ENCODE peak calls at places on chromosomes 13 and 19, in four cellular contexts. One of them, this sample, is unnamed.

GRCh38 chr13:102680842-102681725 is 13.8 kb downstream of the METTL21C start:
- DNase-seq in HepG2: no peak
- DNase-seq in K562: no peak
- DNase-seq in GM12878: no peak
- DNase-seq in this sample: no peak

GRCh38 chr19:41263042-41263849 is 926 bp upstream of the HNRNPUL1 start:
- DNase-seq in HepG2: peak; percentile 35
- DNase-seq in K562: peak; percentile 58
- DNase-seq in GM12878: peak; percentile 42
- DNase-seq in this sample: peak; percentile 42

GRCh38 chr19:55228015-55228391 is 560 bp downstream of the TMEM86B start:
- DNase-seq in HepG2: no peak
- DNase-seq in GM12878: no peak
- DNase-seq in K562: no peak
- DNase-seq in this sample: no peak

GRCh38 chr13:25192052-25192451 is 20.0 kb upstream of the AMER2 start:
- DNase-seq in HepG2: no peak
- DNase-seq in GM12878: no peak
- DNase-seq in K562: no peak
- DNase-seq in this sample: no peak

GRCh38 chr13:79806821-79807220 is 325.9 kb downstream of the NDFIP2 start:
- DNase-seq in HepG2: no peak
- DNase-seq in K562: no peak
- DNase-seq in GM12878: no peak
- DNase-seq in this sample: no peak

GRCh38 chr19:292281-292884 is 1.2 kb upstream of the PLPP2 start:
- DNase-seq in HepG2: no peak
- DNase-seq in K562: no peak
- DNase-seq in GM12878: no peak
- DNase-seq in this sample: no peak

GRCh38 chr19:38850976-38851621 is 1.3 kb upstream of the HNRNPL start:
- DNase-seq in GM12878: no peak
- DNase-seq in HepG2: no peak
- DNase-seq in K562: peak; percentile 60
- DNase-seq in this sample: no peak

GRCh38 chr13:51760592-51760991 is 43.4 kb downstream of the DHRS12 start:
- DNase-seq in HepG2: no peak
- DNase-seq in GM12878: no peak
- DNase-seq in K562: no peak
- DNase-seq in this sample: no peak

GRCh38 chr19:30444253-30444671 is 72.1 kb downstream of the ZNF536 start:
- DNase-seq in GM12878: no peak
- DNase-seq in K562: no peak
- DNase-seq in HepG2: no peak
- DNase-seq in this sample: no peak

GRCh38 chr19:39424934-39425333 is 10.8 kb downstream of the RPS16 start:
- DNase-seq in GM12878: no peak
- DNase-seq in K562: no peak
- DNase-seq in HepG2: no peak
- DNase-seq in this sample: no peak

GRCh38 chr19:41325947-41326706 is 16.2 kb downstream of the CCDC97 start:
- DNase-seq in GM12878: no peak
- DNase-seq in K562: no peak
- DNase-seq in HepG2: peak; percentile 56
- DNase-seq in this sample: no peak

GRCh38 chr19:29514525-29515232 is 11.1 kb upstream of the VSTM2B start:
- DNase-seq in K562: no peak
- DNase-seq in HepG2: no peak
- DNase-seq in GM12878: no peak
- DNase-seq in this sample: no peak

GRCh38 chr13:113976711-113977684 is 3.1 kb upstream of the C13orf46 start:
- DNase-seq in K562: no peak
- DNase-seq in GM12878: no peak
- DNase-seq in HepG2: no peak
- DNase-seq in this sample: no peak

GRCh38 chr13:71977028-71977427 is 110.0 kb upstream of the DACH1 start:
- DNase-seq in HepG2: no peak
- DNase-seq in K562: no peak
- DNase-seq in GM12878: no peak
- DNase-seq in this sample: no peak

DNA sequence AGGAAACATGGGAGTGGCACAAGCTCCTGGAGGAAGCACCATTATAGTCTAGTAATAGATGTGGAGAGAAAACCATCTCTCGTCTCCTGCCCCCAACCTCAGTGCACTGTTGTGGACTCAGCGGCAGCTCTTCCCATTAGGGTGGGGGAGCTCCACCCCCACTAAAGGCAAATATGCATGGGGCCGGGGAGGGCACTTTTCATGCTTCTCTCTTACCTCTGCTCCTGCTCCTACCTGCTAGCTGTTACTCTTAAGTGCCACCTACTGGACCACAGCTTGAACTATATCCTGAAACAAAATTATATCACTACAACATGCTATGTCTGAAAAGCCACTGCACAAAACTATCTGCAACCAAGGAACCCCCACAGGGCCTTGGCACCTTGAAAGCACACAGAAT is 112.6 kb upstream of the DACH1 start:
- DNase-seq in K562: no peak
- DNase-seq in GM12878: no peak
- DNase-seq in HepG2: peak; percentile 4
- DNase-seq in this sample: peak; percentile 55
- TF ChIP-seq SP1 in K562: no peak
- TF ChIP-seq SP1 in GM12878: no peak
- TF ChIP-seq SP1 in HepG2: no peak
- TF ChIP-seq SP1 in this sample: no peak

GRCh38 chr13:94435604-94436226 is 43.8 kb downstream of the DCT start:
- DNase-seq in HepG2: peak; percentile 27
- DNase-seq in K562: peak; percentile 36
- DNase-seq in GM12878: no peak
- DNase-seq in this sample: peak; percentile 80
- TF ChIP-seq FOXK2 in HepG2: no peak
- TF ChIP-seq FOXK2 in K562: no peak
- TF ChIP-seq FOXK2 in GM12878: no peak
- TF ChIP-seq FOXK2 in this sample: no peak

GRCh38 chr19:2171349-2172145 is 7.8 kb downstream of the DOT1L start:
- DNase-seq in HepG2: peak; percentile 76
- DNase-seq in GM12878: peak; percentile 90
- DNase-seq in K562: peak; percentile 74
- DNase-seq in this sample: no peak
- TF ChIP-seq SP1 in HepG2: no peak
- TF ChIP-seq SP1 in GM12878: peak; percentile 73
- TF ChIP-seq SP1 in K562: peak; percentile 60
- TF ChIP-seq SP1 in this sample: no peak

GRCh38 chr19:11269408-11269807 is 7.1 kb upstream of the DOCK6 start:
- DNase-seq in HepG2: no peak
- DNase-seq in GM12878: no peak
- DNase-seq in K562: peak; percentile 40
- DNase-seq in this sample: no peak
- TF ChIP-seq FOXK2 in HepG2: no peak
- TF ChIP-seq FOXK2 in GM12878: no peak
- TF ChIP-seq FOXK2 in K562: no peak
- TF ChIP-seq FOXK2 in this sample: no peak

GRCh38 chr13:99174533-99175100 is 26.0 kb upstream of the UBAC2 start:
- DNase-seq in K562: no peak
- DNase-seq in HepG2: no peak
- DNase-seq in GM12878: no peak
- DNase-seq in this sample: no peak
- TF ChIP-seq SP1 in K562: no peak
- TF ChIP-seq SP1 in HepG2: no peak
- TF ChIP-seq SP1 in GM12878: no peak
- TF ChIP-seq SP1 in this sample: no peak

DNA sequence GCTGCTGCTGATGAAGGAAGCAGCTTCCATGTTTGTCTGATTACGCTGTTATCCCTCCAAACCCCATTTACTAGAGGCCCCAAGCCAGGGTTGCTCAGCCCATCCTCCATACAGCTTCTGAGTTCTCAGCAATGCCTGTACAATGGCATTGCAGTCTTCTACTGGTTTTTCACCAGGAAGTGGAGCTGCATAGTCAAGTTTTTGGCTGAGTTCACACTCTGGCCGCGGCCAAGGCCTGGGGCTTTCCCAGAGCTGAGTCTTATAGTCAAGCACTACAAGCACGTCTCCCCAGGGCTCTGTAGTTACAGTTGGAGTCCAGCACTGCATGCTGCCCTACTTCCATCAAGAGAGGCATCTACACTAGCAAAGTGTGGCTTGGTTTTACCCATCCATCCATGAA is 182.5 kb downstream of the POU4F1 start:
- DNase-seq in HepG2: no peak
- DNase-seq in K562: no peak
- DNase-seq in GM12878: peak; percentile 37
- DNase-seq in this sample: no peak
- TF ChIP-seq FOXK2 in HepG2: no peak
- TF ChIP-seq FOXK2 in K562: no peak
- TF ChIP-seq FOXK2 in GM12878: no peak
- TF ChIP-seq FOXK2 in this sample: no peak